ENCODE peak calls at places on chromosomes 4 and X, in seven cellular contexts. B, H, G, Y, C, X and Z are unnamed samples.

GRCh38 chrX:43559643-43560042 is 96.5 kb upstream of the MAOA start:
- DNase-seq in B (peak; percentile 39), H (peak; percentile 28), G (no peak), Y (peak; percentile 27), C (peak; percentile 8), X (peak; percentile 39), Z (peak; percentile 59)

GRCh38 chrX:120452131-120452530 is 17.0 kb downstream of the LAMP2 start:
- DNase-seq in B (peak; percentile 50), H (no peak), G (no peak), Y (no peak), C (no peak), X (peak; percentile 4), Z (no peak)

GRCh38 chrX:136767104-136767941 is 13.4 kb downstream of the ARHGEF6 start:
- DNase-seq in B (peak; percentile 84), H (no peak), G (no peak), Y (peak; percentile 2), C (peak; percentile 67), X (peak; percentile 1), Z (peak; percentile 22)

GRCh38 chr4:8255698-8256441 is 13.7 kb upstream of the HTRA3 start:
- DNase-seq in B (no peak), H (no peak), G (no peak), Y (no peak), C (no peak), X (no peak), Z (no peak)

GRCh38 chr4:78651250-78651860 is 99.8 kb downstream of the ANXA3 start:
- DNase-seq in B (no peak), H (no peak), G (no peak), Y (no peak), C (no peak), X (no peak), Z (no peak)

GRCh38 chr4:152011469-152011868 is 250.7 kb upstream of the GATB start:
- DNase-seq in B (no peak), H (no peak), G (no peak), Y (no peak), C (no peak), X (no peak), Z (no peak)

GRCh38 chrX:136209016-136209738 is 42.0 kb downstream of the MAP7D3 start:
- DNase-seq in B (peak; percentile 62), H (no peak), G (no peak), Y (no peak), C (peak; percentile 50), X (no peak), Z (peak; percentile 22)

GRCh38 chrX:134676440-134676839 is 18.2 kb upstream of the PLAC1 start:
- DNase-seq in B (no peak), H (no peak), G (no peak), Y (no peak), C (no peak), X (no peak), Z (no peak)

GRCh38 chr4:23337292-23337691 is 552.6 kb downstream of the PPARGC1A start:
- DNase-seq in B (no peak), H (no peak), G (no peak), Y (no peak), C (no peak), X (no peak), Z (peak; percentile 3)

GRCh38 chr4:6313216-6313615 is 43.6 kb downstream of the WFS1 start:
- DNase-seq in B (no peak), H (no peak), G (no peak), Y (no peak), C (no peak), X (no peak), Z (no peak)

GRCh38 chr4:85659626-85660213 is 184.8 kb downstream of the ARHGAP24 start:
- DNase-seq in B (no peak), H (no peak), G (no peak), Y (no peak), C (no peak), X (no peak), Z (no peak)

GRCh38 chrX:131068945-131069719 is 11.0 kb downstream of the ARHGAP36 start:
- DNase-seq in B (peak; percentile 82), H (peak; percentile 19), G (no peak), Y (no peak), C (peak; percentile 51), X (peak; percentile 10), Z (no peak)

GRCh38 chr4:112312610-112313239 is 15.6 kb downstream of the ALPK1 start:
- DNase-seq in B (no peak), H (no peak), G (peak; percentile 88), Y (no peak), C (no peak), X (no peak), Z (no peak)

GRCh38 chr4:42483426-42484379 is 86.4 kb downstream of the SHISA3 start:
- DNase-seq in B (no peak), H (no peak), G (no peak), Y (no peak), C (no peak), X (no peak), Z (no peak)

GRCh38 chrX:83510466-83511181 is 2.5 kb downstream of the POU3F4 start:
- DNase-seq in B (peak; percentile 10), H (no peak), G (no peak), Y (no peak), C (no peak), X (no peak), Z (no peak)
- TF ChIP-seq YY1 in B (no peak), H (no peak), G (no peak), Y (no peak), C (no peak), X (no peak), Z (no peak)

DNA sequence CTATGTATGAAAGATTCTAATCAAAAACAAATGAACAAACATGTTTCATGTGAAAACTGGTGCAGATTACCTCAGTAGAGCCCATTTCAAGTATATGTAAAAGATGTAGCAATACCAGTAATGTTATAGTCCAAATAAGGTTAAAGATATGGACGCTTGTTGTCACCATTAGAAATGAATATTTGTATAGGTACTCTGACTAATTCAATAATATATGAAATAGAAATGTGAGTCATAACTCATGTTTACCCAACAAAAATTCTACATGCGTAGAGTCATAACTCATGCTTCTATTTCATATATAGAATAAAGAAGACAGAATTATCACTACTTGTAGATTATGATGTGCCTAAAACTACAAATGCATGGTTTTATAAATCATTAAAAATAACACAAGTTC is 739.1 kb upstream of the DIAPH2 start:
- DNase-seq in B (no peak), H (no peak), G (no peak), Y (no peak), C (no peak), X (no peak), Z (no peak)
- TF ChIP-seq YY1 in B (no peak), H (no peak), G (no peak), Y (no peak), C (no peak), X (no peak), Z (no peak)

GRCh38 chr4:98661356-98662054 is 3.1 kb upstream of the TSPAN5 start:
- DNase-seq in B (no peak), H (peak; percentile 74), G (no peak), Y (no peak), C (no peak), X (no peak), Z (no peak)

GRCh38 chr4:98659106-98659592 is 738 bp upstream of the TSPAN5 start:
- DNase-seq in B (no peak), H (no peak), G (no peak), Y (no peak), C (no peak), X (no peak), Z (peak; percentile 13)

GRCh38 chr4:98658287-98659105 is at the start of gene TSPAN5:
- DNase-seq in B (peak; percentile 95), H (peak; percentile 64), G (no peak), Y (no peak), C (peak; percentile 80), X (peak; percentile 12), Z (peak; percentile 52)

GRCh38 chr4:98662055-98662453 is 3.6 kb upstream of the TSPAN5 start:
- DNase-seq in B (no peak), H (no peak), G (no peak), Y (no peak), C (no peak), X (no peak), Z (no peak)

GRCh38 chr4:98659741-98660507 is 1.5 kb upstream of the TSPAN5 start:
- DNase-seq in B (no peak), H (no peak), G (no peak), Y (no peak), C (no peak), X (peak; percentile 26), Z (no peak)
- TF ChIP-seq YY1 in B (no peak), H (no peak), G (no peak), Y (no peak), C (no peak), X (no peak), Z (no peak)

GRCh38 chr4:44725861-44726820 is at the start of gene GNPDA2:
- DNase-seq in B (peak; percentile 93), H (peak; percentile 78), G (peak; percentile 50), Y (peak; percentile 70), C (peak; percentile 94), X (peak; percentile 85), Z (peak; percentile 44)
- TF ChIP-seq YY1 in B (no peak), H (no peak), G (peak; percentile 8), Y (no peak), C (no peak), X (peak; percentile 40), Z (no peak)

DNA sequence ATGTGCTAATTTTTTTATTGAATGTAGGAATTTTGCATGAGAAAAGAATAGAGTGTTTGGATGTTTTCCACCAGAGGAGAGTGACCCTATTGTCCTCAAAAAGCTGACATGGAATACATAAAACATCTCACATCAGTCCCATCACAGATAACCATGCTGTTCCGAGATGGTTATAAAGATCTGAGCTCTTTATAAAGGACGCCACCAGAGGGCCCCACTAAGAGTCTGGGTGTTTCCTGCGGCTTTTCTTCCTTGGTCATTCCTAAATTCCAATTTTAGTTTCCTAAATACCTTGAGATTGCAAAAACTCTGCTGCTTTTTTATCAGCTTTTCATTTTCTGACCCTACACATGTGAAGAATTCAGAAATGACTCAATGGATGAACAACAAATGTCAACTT is 504.5 kb upstream of the FRG1 start:
- DNase-seq in B (peak; percentile 5), H (peak; percentile 4), G (no peak), Y (no peak), C (no peak), X (peak; percentile 6), Z (no peak)
- TF ChIP-seq YY1 in B (no peak), H (no peak), G (no peak), Y (no peak), C (no peak), X (no peak), Z (no peak)

DNA sequence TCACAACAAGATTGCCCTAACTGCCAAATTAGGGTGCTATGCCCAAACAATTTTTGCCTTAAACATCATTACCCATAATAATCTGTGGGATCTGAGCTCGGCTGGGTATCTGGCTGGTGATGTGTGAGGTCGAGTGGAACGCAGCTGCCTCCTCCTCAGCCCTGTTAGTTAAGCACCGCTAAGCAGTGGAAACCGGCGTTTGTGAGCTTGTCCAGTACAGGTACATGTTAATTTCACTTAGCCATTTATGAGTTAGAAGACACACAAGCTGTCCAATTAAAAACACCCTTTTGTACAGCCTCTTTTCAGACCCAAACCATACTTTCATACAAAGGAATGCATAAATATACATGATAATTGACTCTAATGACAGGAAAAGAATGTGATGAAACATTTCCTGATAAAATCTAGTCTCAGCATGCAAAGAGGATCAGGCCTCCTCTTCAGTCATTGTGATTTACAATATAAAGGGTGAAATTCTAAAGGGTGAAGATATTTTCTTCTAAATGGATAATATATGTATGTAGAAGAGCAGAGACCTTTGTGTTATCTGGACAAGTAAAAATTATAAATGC is 163.6 kb upstream of the FAT1 start:
- DNase-seq in B (no peak), H (no peak), G (no peak), Y (no peak), C (no peak), X (no peak), Z (no peak)
- TF ChIP-seq YY1 in B (no peak), H (no peak), G (no peak), Y (no peak), C (no peak), X (no peak), Z (no peak)